ENCODE peak calls at places on chromosomes 7 and 10, in five cellular contexts. H, V, M, F and R are unnamed samples.

GRCh38 chr10:21517134-21517982 is 8.1 kb downstream of the SKIDA1 start:
- DNase-seq in H (peak; percentile 78), V (peak; percentile 59), M (peak; percentile 34), F (no peak), R (no peak)

GRCh38 chr7:503046-503574 is 16.5 kb downstream of the PDGFA start:
- DNase-seq in H (no peak), V (no peak), M (no peak), F (no peak), R (no peak)

GRCh38 chr7:48424731-48425130 is 253.5 kb downstream of the ABCA13 start:
- DNase-seq in H (peak; percentile 14), V (peak; percentile 6), M (peak; percentile 40), F (no peak), R (peak; percentile 38)

GRCh38 chr10:123522702-123523312 is 143.3 kb upstream of the GPR26 start:
- DNase-seq in H (no peak), V (no peak), M (no peak), F (no peak), R (peak; percentile 26)

GRCh38 chr7:90955641-90956207 is 308.5 kb upstream of the FZD1 start:
- DNase-seq in H (no peak), V (no peak), M (no peak), F (no peak), R (no peak)

GRCh38 chr7:28149291-28150101 is 31.1 kb downstream of the JAZF1 start:
- DNase-seq in H (no peak), V (no peak), M (peak; percentile 43), F (no peak), R (peak; percentile 20)

GRCh38 chr7:151987748-151988529 is 31.7 kb downstream of the GALNTL5 start:
- DNase-seq in H (no peak), V (peak; percentile 42), M (no peak), F (no peak), R (no peak)

GRCh38 chr7:51261950-51262795 is 54.4 kb downstream of the COBL start:
- DNase-seq in H (no peak), V (no peak), M (peak; percentile 62), F (no peak), R (no peak)

GRCh38 chr10:7787150-7787856 is 490 bp downstream of the KIN start:
- DNase-seq in H (no peak), V (peak; percentile 24), M (peak; percentile 3), F (no peak), R (no peak)

GRCh38 chr10:1373287-1373686 is 317.1 kb downstream of the WDR37 start:
- DNase-seq in H (peak; percentile 7), V (no peak), M (no peak), F (no peak), R (no peak)

GRCh38 chr7:118305686-118306085 is 81.2 kb downstream of the ANKRD7 start:
- DNase-seq in H (no peak), V (no peak), M (no peak), F (no peak), R (no peak)

GRCh38 chr7:29569648-29570047 is 6.0 kb downstream of the PRR15 start:
- DNase-seq in H (no peak), V (no peak), M (peak; percentile 67), F (no peak), R (no peak)

GRCh38 chr7:111951027-111951426 is 255.2 kb downstream of the DOCK4 start:
- DNase-seq in H (no peak), V (no peak), M (no peak), F (no peak), R (no peak)

GRCh38 chr7:42618649-42619315 is 293.1 kb downstream of the C7orf25 start:
- DNase-seq in H (no peak), V (no peak), M (no peak), F (no peak), R (no peak)

GRCh38 chr7:128155100-128155763 is 85.8 kb upstream of the LEP start:
- DNase-seq in H (no peak), V (no peak), M (no peak), F (no peak), R (no peak)

GRCh38 chr7:32611700-32612099 is 116.4 kb downstream of the AVL9 start:
- DNase-seq in H (no peak), V (no peak), M (no peak), F (no peak), R (no peak)

GRCh38 chr10:104142081-104142480 is 20.1 kb downstream of the SFR1 start:
- DNase-seq in H (no peak), V (no peak), M (no peak), F (no peak), R (no peak)

GRCh38 chr10:68876919-68877250 is 24.2 kb upstream of the DDX50 start:
- DNase-seq in H (no peak), V (no peak), M (no peak), F (no peak), R (no peak)

GRCh38 chr10:25651534-25651933 is 282.5 kb upstream of the MYO3A start:
- DNase-seq in H (no peak), V (no peak), M (no peak), F (no peak), R (no peak)

GRCh38 chr7:112895996-112896395 is 105.8 kb upstream of the TMEM168 start:
- DNase-seq in H (no peak), V (no peak), M (no peak), F (no peak), R (no peak)

GRCh38 chr7:112080974-112081373 is 125.2 kb downstream of the DOCK4 start:
- DNase-seq in H (no peak), V (peak; percentile 34), M (no peak), F (no peak), R (no peak)

GRCh38 chr10:101291254-101292193 is 62.3 kb upstream of the LBX1 start:
- DNase-seq in H (peak; percentile 94), V (peak; percentile 23), M (peak; percentile 51), F (peak; percentile 78), R (peak; percentile 83)

GRCh38 chr10:43304687-43305333 is 37.9 kb upstream of the RASGEF1A start:
- DNase-seq in H (peak; percentile 62), V (peak; percentile 8), M (peak; percentile 45), F (peak; percentile 36), R (peak; percentile 67)

GRCh38 chr7:7667187-7667586 is 26.6 kb downstream of the UMAD1 start:
- DNase-seq in H (no peak), V (no peak), M (no peak), F (no peak), R (no peak)

GRCh38 chr10:3067045-3067858 is at the start of gene PFKP:
- DNase-seq in H (peak; percentile 89), V (no peak), M (peak; percentile 70), F (no peak), R (peak; percentile 87)

GRCh38 chr10:16116404-16117304 is 256.3 kb upstream of the MINDY3 start:
- DNase-seq in H (peak; percentile 30), V (no peak), M (peak; percentile 6), F (peak; percentile 8), R (peak; percentile 10)

GRCh38 chr10:42482411-42482810 is 156.0 kb downstream of the ZNF33B start:
- DNase-seq in H (no peak), V (peak; percentile 6), M (no peak), F (no peak), R (no peak)

GRCh38 chr7:2417981-2418481 is 14.6 kb downstream of the CHST12 start:
- DNase-seq in H (no peak), V (peak; percentile 36), M (no peak), F (no peak), R (no peak)

GRCh38 chr7:127782550-127783266 is 130.7 kb downstream of the SND1 start:
- DNase-seq in H (peak; percentile 39), V (peak; percentile 38), M (no peak), F (no peak), R (no peak)

GRCh38 chr10:11444531-11445228 is 166.8 kb downstream of the USP6NL start:
- DNase-seq in H (no peak), V (no peak), M (no peak), F (no peak), R (no peak)

GRCh38 chr7:95434501-95435421 is at the start of gene PON2:
- DNase-seq in H (peak; percentile 94), V (peak; percentile 72), M (peak; percentile 78), F (peak; percentile 72), R (peak; percentile 87)
- TF ChIP-seq CTCF in H (no peak), V (no peak), M (no peak), F (no peak), R (no peak)

GRCh38 chr7:124840435-124840834 is 74.8 kb upstream of the GPR37 start:
- DNase-seq in H (peak; percentile 25), V (no peak), M (no peak), F (no peak), R (no peak)
- TF ChIP-seq CTCF in H (peak; percentile 43), V (peak; percentile 32), M (no peak), F (peak; percentile 57), R (no peak)

DNA sequence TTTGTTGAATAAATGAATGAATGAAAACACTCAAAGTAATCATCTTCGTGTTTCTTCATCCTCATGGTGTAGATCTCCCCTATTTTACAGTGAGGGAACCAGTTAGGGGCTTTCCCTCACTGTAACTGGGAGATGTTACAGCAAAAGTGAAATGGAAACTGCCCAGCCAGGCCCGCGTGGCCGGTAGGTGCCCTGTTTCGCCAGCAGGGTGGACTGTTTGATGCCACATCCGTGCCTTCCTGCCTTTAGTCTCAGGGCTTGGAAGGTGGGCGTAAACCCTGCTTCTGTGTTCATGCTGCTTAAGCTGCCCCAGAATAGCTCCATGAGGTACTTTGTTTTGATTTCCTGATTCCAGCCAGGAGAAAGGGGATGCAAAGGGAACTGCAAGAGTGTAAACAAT is 268.8 kb downstream of the PLXNA4 start:
- DNase-seq in H (peak; percentile 44), V (no peak), M (no peak), F (no peak), R (no peak)
- TF ChIP-seq CTCF in H (peak; percentile 37), V (no peak), M (no peak), F (no peak), R (no peak)

GRCh38 chr7:130380121-130380860 is at the start of gene CPA1:
- DNase-seq in H (peak; percentile 83), V (no peak), M (no peak), F (no peak), R (no peak)

GRCh38 chr7:130380861-130381455 is 664 bp downstream of the CPA1 start:
- DNase-seq in H (no peak), V (no peak), M (no peak), F (no peak), R (no peak)

GRCh38 chr7:130379551-130380120 is 658 bp upstream of the CPA1 start:
- DNase-seq in H (peak; percentile 65), V (no peak), M (no peak), F (no peak), R (no peak)

GRCh38 chr7:130383187-130383980 is 3.1 kb downstream of the CPA1 start:
- DNase-seq in H (no peak), V (no peak), M (no peak), F (no peak), R (no peak)

DNA sequence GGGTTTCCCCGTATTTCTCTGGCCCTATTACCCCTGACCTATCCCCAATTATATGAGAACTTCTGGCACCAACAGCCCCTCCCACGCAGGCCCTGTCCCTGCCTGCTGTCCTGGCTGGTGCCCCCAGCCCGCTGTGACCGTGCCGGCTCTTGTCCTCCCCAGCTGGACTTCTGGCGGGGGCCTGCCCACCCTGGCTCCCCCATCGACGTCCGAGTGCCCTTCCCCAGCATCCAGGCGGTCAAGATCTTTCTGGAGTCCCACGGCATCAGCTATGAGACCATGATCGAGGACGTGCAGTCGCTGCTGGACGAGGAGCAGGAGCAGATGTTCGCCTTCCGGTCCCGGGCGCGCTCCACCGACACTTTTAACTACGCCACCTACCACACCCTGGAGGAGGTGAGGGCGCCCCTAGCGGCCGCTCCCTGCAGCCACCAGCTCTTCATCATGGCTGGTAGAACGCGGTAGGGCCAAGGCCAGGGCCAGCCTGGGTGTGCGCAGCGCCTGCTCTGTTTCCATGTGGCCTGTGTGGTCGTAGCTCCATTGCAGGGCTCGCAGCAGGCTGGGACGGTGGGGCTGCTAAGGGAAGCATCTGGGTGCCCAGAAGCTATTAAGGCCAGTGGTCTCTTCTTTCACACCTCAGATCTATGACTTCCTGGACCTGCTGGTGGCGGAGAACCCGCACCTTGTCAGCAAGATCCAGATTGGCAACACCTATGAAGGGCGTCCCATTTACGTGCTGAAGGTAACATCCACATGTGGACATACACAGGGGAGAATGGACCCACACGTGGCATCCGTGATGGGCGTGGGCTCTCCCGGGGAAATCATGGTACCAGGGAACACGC is 1.4 kb downstream of the CPA1 start:
- DNase-seq in H (no peak), V (no peak), M (no peak), F (no peak), R (no peak)
- TF ChIP-seq CTCF in H (peak; percentile 11), V (no peak), M (no peak), F (peak; percentile 22), R (no peak)